ENCODE peak calls at places on chromosomes 11 and 22, in six cellular contexts. J is AG04450; C is activated B cell treated with CpG ODN at 0.5 μM for 24 hours; D is caudate nucleus; Y is CD8-positive, alpha-beta T cell; V is heart right ventricle. N is an unnamed sample.

GRCh38 chr11:34594603-34595002 is 26.3 kb upstream of the EHF start:
- DNase-seq in V (no peak), Y (no peak), C (no peak), J (no peak), D (no peak), N (no peak)

GRCh38 chr11:36367806-36368680 is 72.0 kb downstream of the PRR5L start:
- DNase-seq in Y (no peak), V (no peak), D (no peak), J (no peak), C (no peak), N (no peak)

GRCh38 chr11:2744166-2744565 is 44.4 kb upstream of the KCNQ1OT1 start:
- DNase-seq in D (no peak), V (no peak), J (no peak), Y (no peak), C (no peak), N (peak; percentile 21)

GRCh38 chr11:70326365-70326803 is 55.9 kb downstream of the PPFIA1 start:
- DNase-seq in C (no peak), V (no peak), Y (no peak), J (peak; percentile 33), D (no peak), N (no peak)

GRCh38 chr22:36734171-36735058 is 30.9 kb upstream of the CACNG2 start:
- DNase-seq in J (no peak), V (no peak), Y (no peak), C (no peak), D (no peak), N (peak; percentile 13)

GRCh38 chr11:16846305-16846704 is 107.9 kb downstream of the C11orf58 start:
- DNase-seq in V (no peak), J (no peak), C (no peak), Y (no peak), D (no peak), N (no peak)

GRCh38 chr11:6812391-6813005 is 13.0 kb upstream of the OR6A2 start:
- DNase-seq in J (no peak), V (no peak), Y (no peak), D (no peak), C (no peak), N (no peak)

GRCh38 chr11:18701614-18702216 is 3.1 kb downstream of the TMEM86A start:
- DNase-seq in C (no peak), Y (no peak), J (no peak), V (no peak), D (no peak), N (no peak)

GRCh38 chr11:116984589-116984988 is 113.6 kb downstream of the SIK3 start:
- DNase-seq in Y (no peak), C (no peak), V (no peak), D (no peak), J (peak; percentile 89), N (no peak)

GRCh38 chr11:123519055-123519796 is 89.2 kb downstream of the GRAMD1B start:
- DNase-seq in V (no peak), Y (no peak), J (no peak), C (no peak), D (peak; percentile 49), N (no peak)

GRCh38 chr11:64124147-64124546 is 41.8 kb downstream of the MACROD1 start:
- DNase-seq in Y (no peak), D (no peak), C (no peak), V (no peak), J (no peak), N (no peak)

GRCh38 chr11:2523821-2524391 is 79.1 kb downstream of the KCNQ1 start:
- DNase-seq in V (peak; percentile 6), Y (no peak), J (no peak), D (no peak), C (no peak), N (no peak)

GRCh38 chr11:134913391-134913790 is 501.3 kb upstream of the B3GAT1 start:
- DNase-seq in D (no peak), Y (no peak), J (no peak), V (no peak), C (no peak), N (no peak)

GRCh38 chr11:34449013-34449412 is 10.3 kb downstream of the CAT start:
- DNase-seq in V (no peak), C (no peak), J (no peak), Y (no peak), D (no peak), N (no peak)

GRCh38 chr11:46560300-46561025 is 33.4 kb downstream of the AMBRA1 start:
- DNase-seq in V (no peak), C (no peak), Y (no peak), D (no peak), J (no peak), N (no peak)